ENCODE peak calls at places on chromosomes 2 and 18, in seven cellular contexts. One of them, this sample, is unnamed.
A peak's percentile ranks its signal among the peaks of the same experiment; 100 is the strongest.

GRCh38 chr18:30057398-30057797 is 985.1 kb downstream of the DSC3 start:
- DNase-seq in EL: no peak
- DNase-seq in left cardiac atrium: no peak
- DNase-seq in GDM1: no peak
- DNase-seq in activated T-helper 1 cell treated with anti-CD3 and anti-CD28 coated beads, Interleukin-2, amount 50 U/mL, for 16 hours: no peak
- DNase-seq in colonic mucosa: no peak
- DNase-seq in cardiac muscle cell: no peak
- DNase-seq in this sample: no peak

GRCh38 chr18:22523481-22523880 is 105.8 kb upstream of the CTAGE1 start:
- DNase-seq in EL: no peak
- DNase-seq in cardiac muscle cell: no peak
- DNase-seq in GDM1: peak; percentile 44
- DNase-seq in colonic mucosa: no peak
- DNase-seq in activated T-helper 1 cell treated with anti-CD3 and anti-CD28 coated beads, Interleukin-2, amount 50 U/mL, for 16 hours: no peak
- DNase-seq in left cardiac atrium: no peak
- DNase-seq in this sample: no peak

GRCh38 chr18:445090-445489 is 55.4 kb downstream of the COLEC12 start:
- DNase-seq in EL: no peak
- DNase-seq in activated T-helper 1 cell treated with anti-CD3 and anti-CD28 coated beads, Interleukin-2, amount 50 U/mL, for 16 hours: no peak
- DNase-seq in left cardiac atrium: no peak
- DNase-seq in GDM1: no peak
- DNase-seq in colonic mucosa: no peak
- DNase-seq in cardiac muscle cell: no peak
- DNase-seq in this sample: no peak

GRCh38 chr2:121530210-121530562 is 494 bp upstream of the RNU4ATAC start:
- DNase-seq in GDM1: peak; percentile 57
- DNase-seq in colonic mucosa: no peak
- DNase-seq in cardiac muscle cell: peak; percentile 81
- DNase-seq in left cardiac atrium: peak; percentile 79
- DNase-seq in EL: peak; percentile 81
- DNase-seq in activated T-helper 1 cell treated with anti-CD3 and anti-CD28 coated beads, Interleukin-2, amount 50 U/mL, for 16 hours: peak; percentile 25
- DNase-seq in this sample: no peak

GRCh38 chr2:10333247-10333613 is 30.5 kb downstream of the HPCAL1 start:
- DNase-seq in colonic mucosa: no peak
- DNase-seq in left cardiac atrium: no peak
- DNase-seq in EL: no peak
- DNase-seq in cardiac muscle cell: no peak
- DNase-seq in activated T-helper 1 cell treated with anti-CD3 and anti-CD28 coated beads, Interleukin-2, amount 50 U/mL, for 16 hours: no peak
- DNase-seq in GDM1: no peak
- DNase-seq in this sample: no peak

GRCh38 chr2:60872510-60872928 is 8.9 kb upstream of the REL start:
- DNase-seq in activated T-helper 1 cell treated with anti-CD3 and anti-CD28 coated beads, Interleukin-2, amount 50 U/mL, for 16 hours: no peak
- DNase-seq in EL: no peak
- DNase-seq in GDM1: no peak
- DNase-seq in left cardiac atrium: no peak
- DNase-seq in cardiac muscle cell: no peak
- DNase-seq in colonic mucosa: no peak
- DNase-seq in this sample: no peak

GRCh38 chr2:200659410-200659809 is 73.6 kb downstream of the AOX1 start:
- DNase-seq in colonic mucosa: no peak
- DNase-seq in activated T-helper 1 cell treated with anti-CD3 and anti-CD28 coated beads, Interleukin-2, amount 50 U/mL, for 16 hours: no peak
- DNase-seq in left cardiac atrium: no peak
- DNase-seq in cardiac muscle cell: no peak
- DNase-seq in GDM1: no peak
- DNase-seq in EL: no peak
- DNase-seq in this sample: no peak

GRCh38 chr18:48785091-48785614 is 165.6 kb downstream of the SMAD7 start:
- DNase-seq in cardiac muscle cell: no peak
- DNase-seq in activated T-helper 1 cell treated with anti-CD3 and anti-CD28 coated beads, Interleukin-2, amount 50 U/mL, for 16 hours: no peak
- DNase-seq in EL: no peak
- DNase-seq in left cardiac atrium: no peak
- DNase-seq in colonic mucosa: no peak
- DNase-seq in GDM1: no peak
- DNase-seq in this sample: peak; percentile 52

GRCh38 chr18:33751613-33752221 is 173.7 kb downstream of the ASXL3 start:
- DNase-seq in left cardiac atrium: no peak
- DNase-seq in colonic mucosa: no peak
- DNase-seq in EL: no peak
- DNase-seq in GDM1: no peak
- DNase-seq in activated T-helper 1 cell treated with anti-CD3 and anti-CD28 coated beads, Interleukin-2, amount 50 U/mL, for 16 hours: no peak
- DNase-seq in cardiac muscle cell: peak; percentile 29
- DNase-seq in this sample: no peak

GRCh38 chr2:169046440-169047151 is 15.5 kb upstream of the ABCB11 start:
- DNase-seq in cardiac muscle cell: no peak
- DNase-seq in activated T-helper 1 cell treated with anti-CD3 and anti-CD28 coated beads, Interleukin-2, amount 50 U/mL, for 16 hours: no peak
- DNase-seq in EL: peak; percentile 16
- DNase-seq in GDM1: no peak
- DNase-seq in colonic mucosa: peak; percentile 86
- DNase-seq in left cardiac atrium: no peak
- DNase-seq in this sample: no peak

GRCh38 chr2:8132889-8133288 is 549.0 kb upstream of the ID2 start:
- DNase-seq in colonic mucosa: no peak
- DNase-seq in left cardiac atrium: no peak
- DNase-seq in EL: no peak
- DNase-seq in cardiac muscle cell: no peak
- DNase-seq in activated T-helper 1 cell treated with anti-CD3 and anti-CD28 coated beads, Interleukin-2, amount 50 U/mL, for 16 hours: no peak
- DNase-seq in GDM1: no peak
- DNase-seq in this sample: no peak

GRCh38 chr2:240919786-240920782 is 13.9 kb downstream of the CROCC2 start:
- DNase-seq in GDM1: no peak
- DNase-seq in activated T-helper 1 cell treated with anti-CD3 and anti-CD28 coated beads, Interleukin-2, amount 50 U/mL, for 16 hours: peak; percentile 2
- DNase-seq in cardiac muscle cell: no peak
- DNase-seq in colonic mucosa: no peak
- DNase-seq in left cardiac atrium: peak; percentile 14
- DNase-seq in EL: no peak
- DNase-seq in this sample: no peak

GRCh38 chr18:78779996-78780718 is 199.5 kb upstream of the SALL3 start:
- DNase-seq in EL: no peak
- DNase-seq in activated T-helper 1 cell treated with anti-CD3 and anti-CD28 coated beads, Interleukin-2, amount 50 U/mL, for 16 hours: no peak
- DNase-seq in cardiac muscle cell: no peak
- DNase-seq in colonic mucosa: no peak
- DNase-seq in left cardiac atrium: no peak
- DNase-seq in GDM1: no peak
- DNase-seq in this sample: no peak

GRCh38 chr2:181573140-181573736 is 83.7 kb downstream of the CERKL start:
- DNase-seq in colonic mucosa: no peak
- DNase-seq in cardiac muscle cell: peak; percentile 60
- DNase-seq in GDM1: no peak
- DNase-seq in EL: peak; percentile 30
- DNase-seq in activated T-helper 1 cell treated with anti-CD3 and anti-CD28 coated beads, Interleukin-2, amount 50 U/mL, for 16 hours: no peak
- DNase-seq in left cardiac atrium: no peak
- DNase-seq in this sample: no peak

GRCh38 chr2:70261501-70261900 is 3.6 kb downstream of the PCYOX1 start:
- DNase-seq in colonic mucosa: no peak
- DNase-seq in EL: no peak
- DNase-seq in left cardiac atrium: no peak
- DNase-seq in GDM1: no peak
- DNase-seq in cardiac muscle cell: no peak
- DNase-seq in activated T-helper 1 cell treated with anti-CD3 and anti-CD28 coated beads, Interleukin-2, amount 50 U/mL, for 16 hours: no peak
- DNase-seq in this sample: no peak

GRCh38 chr2:112692914-112693313 is 27.9 kb upstream of the NT5DC4 start:
- DNase-seq in left cardiac atrium: no peak
- DNase-seq in activated T-helper 1 cell treated with anti-CD3 and anti-CD28 coated beads, Interleukin-2, amount 50 U/mL, for 16 hours: no peak
- DNase-seq in colonic mucosa: no peak
- DNase-seq in cardiac muscle cell: no peak
- DNase-seq in EL: no peak
- DNase-seq in GDM1: no peak
- DNase-seq in this sample: no peak

GRCh38 chr2:222492683-222493082 is 68.3 kb downstream of the SGPP2 start:
- DNase-seq in GDM1: no peak
- DNase-seq in left cardiac atrium: no peak
- DNase-seq in activated T-helper 1 cell treated with anti-CD3 and anti-CD28 coated beads, Interleukin-2, amount 50 U/mL, for 16 hours: no peak
- DNase-seq in colonic mucosa: peak; percentile 73
- DNase-seq in cardiac muscle cell: peak; percentile 29
- DNase-seq in EL: no peak
- DNase-seq in this sample: no peak

GRCh38 chr2:218582085-218582484 is 13.4 kb downstream of the CNOT9 start:
- DNase-seq in colonic mucosa: no peak
- DNase-seq in activated T-helper 1 cell treated with anti-CD3 and anti-CD28 coated beads, Interleukin-2, amount 50 U/mL, for 16 hours: no peak
- DNase-seq in GDM1: no peak
- DNase-seq in left cardiac atrium: no peak
- DNase-seq in cardiac muscle cell: peak; percentile 7
- DNase-seq in EL: peak; percentile 89
- DNase-seq in this sample: no peak

GRCh38 chr2:61438670-61439069 is 32.2 kb downstream of the USP34 start:
- DNase-seq in GDM1: no peak
- DNase-seq in colonic mucosa: no peak
- DNase-seq in activated T-helper 1 cell treated with anti-CD3 and anti-CD28 coated beads, Interleukin-2, amount 50 U/mL, for 16 hours: no peak
- DNase-seq in cardiac muscle cell: no peak
- DNase-seq in left cardiac atrium: no peak
- DNase-seq in EL: no peak
- DNase-seq in this sample: no peak

GRCh38 chr2:109135572-109136185 is 6.7 kb downstream of the SH3RF3 start:
- DNase-seq in colonic mucosa: no peak
- DNase-seq in cardiac muscle cell: peak; percentile 34
- DNase-seq in GDM1: no peak
- DNase-seq in left cardiac atrium: no peak
- DNase-seq in EL: no peak
- DNase-seq in activated T-helper 1 cell treated with anti-CD3 and anti-CD28 coated beads, Interleukin-2, amount 50 U/mL, for 16 hours: no peak
- DNase-seq in this sample: no peak

GRCh38 chr2:191171708-191172355 is 21.0 kb upstream of the STAT4 start:
- DNase-seq in EL: peak; percentile 97
- DNase-seq in colonic mucosa: no peak
- DNase-seq in GDM1: no peak
- DNase-seq in left cardiac atrium: no peak
- DNase-seq in cardiac muscle cell: peak; percentile 96
- DNase-seq in activated T-helper 1 cell treated with anti-CD3 and anti-CD28 coated beads, Interleukin-2, amount 50 U/mL, for 16 hours: no peak
- DNase-seq in this sample: no peak

GRCh38 chr2:204583773-204584172 is 38.5 kb downstream of the PARD3B start:
- DNase-seq in GDM1: no peak
- DNase-seq in left cardiac atrium: no peak
- DNase-seq in colonic mucosa: no peak
- DNase-seq in activated T-helper 1 cell treated with anti-CD3 and anti-CD28 coated beads, Interleukin-2, amount 50 U/mL, for 16 hours: no peak
- DNase-seq in cardiac muscle cell: no peak
- DNase-seq in EL: no peak
- DNase-seq in this sample: no peak

This sample was measured in naive thymus-derived CD8-positive, alpha-beta T cell.